ENCODE peak calls at places on chromosomes 5 and 9, in nine cellular contexts. One of them, this sample, is unnamed.

GRCh38 chr5:97729938-97730337 is 546.9 kb upstream of the RIOK2 start:
- DNase-seq in stomach: no peak
- DNase-seq in sigmoid colon: no peak
- DNase-seq in SK-N-SH: no peak
- DNase-seq in A549: no peak
- DNase-seq in tibial nerve: no peak
- DNase-seq in ovary: no peak
- DNase-seq in K562: no peak
- DNase-seq in transverse colon: no peak
- DNase-seq in this sample: no peak

GRCh38 chr9:124259273-124260078 is 1.7 kb downstream of the NEK6 start:
- DNase-seq in A549: peak
- DNase-seq in ovary: peak
- DNase-seq in transverse colon: peak
- DNase-seq in stomach: peak
- DNase-seq in tibial nerve: peak
- DNase-seq in SK-N-SH: no peak
- DNase-seq in K562: no peak
- DNase-seq in sigmoid colon: peak
- DNase-seq in this sample: peak

GRCh38 chr9:107737987-107738743 is 248.6 kb upstream of the KLF4 start:
- DNase-seq in sigmoid colon: peak
- DNase-seq in ovary: peak
- DNase-seq in tibial nerve: peak
- DNase-seq in K562: no peak
- DNase-seq in stomach: no peak
- DNase-seq in SK-N-SH: no peak
- DNase-seq in A549: no peak
- DNase-seq in transverse colon: no peak
- DNase-seq in this sample: no peak

GRCh38 chr9:2285411-2285810 is 270.3 kb downstream of the SMARCA2 start:
- DNase-seq in A549: no peak
- DNase-seq in K562: no peak
- DNase-seq in tibial nerve: no peak
- DNase-seq in stomach: no peak
- DNase-seq in transverse colon: no peak
- DNase-seq in sigmoid colon: no peak
- DNase-seq in ovary: no peak
- DNase-seq in SK-N-SH: no peak
- DNase-seq in this sample: no peak

GRCh38 chr5:114702111-114702510 is 340.2 kb downstream of the KCNN2 start:
- DNase-seq in tibial nerve: no peak
- DNase-seq in stomach: no peak
- DNase-seq in K562: no peak
- DNase-seq in SK-N-SH: no peak
- DNase-seq in transverse colon: no peak
- DNase-seq in A549: no peak
- DNase-seq in sigmoid colon: no peak
- DNase-seq in ovary: no peak
- DNase-seq in this sample: no peak

GRCh38 chr9:77013932-77014596 is 5.4 kb upstream of the FOXB2 start:
- DNase-seq in K562: no peak
- DNase-seq in transverse colon: no peak
- DNase-seq in tibial nerve: no peak
- DNase-seq in SK-N-SH: peak
- DNase-seq in stomach: no peak
- DNase-seq in ovary: no peak
- DNase-seq in A549: no peak
- DNase-seq in sigmoid colon: no peak
- DNase-seq in this sample: peak

GRCh38 chr9:131875828-131876485 is 136.1 kb upstream of the RAPGEF1 start:
- DNase-seq in SK-N-SH: no peak
- DNase-seq in K562: no peak
- DNase-seq in A549: no peak
- DNase-seq in sigmoid colon: no peak
- DNase-seq in tibial nerve: no peak
- DNase-seq in ovary: no peak
- DNase-seq in transverse colon: no peak
- DNase-seq in stomach: no peak
- DNase-seq in this sample: no peak

GRCh38 chr9:117414906-117415583 is at the start of gene ASTN2:
- DNase-seq in A549: no peak
- DNase-seq in tibial nerve: no peak
- DNase-seq in K562: no peak
- DNase-seq in SK-N-SH: peak
- DNase-seq in ovary: no peak
- DNase-seq in stomach: no peak
- DNase-seq in transverse colon: no peak
- DNase-seq in sigmoid colon: no peak
- DNase-seq in this sample: no peak

GRCh38 chr5:56176155-56176798 is 56.9 kb downstream of the ANKRD55 start:
- DNase-seq in A549: no peak
- DNase-seq in K562: no peak
- DNase-seq in ovary: no peak
- DNase-seq in transverse colon: no peak
- DNase-seq in stomach: no peak
- DNase-seq in tibial nerve: no peak
- DNase-seq in sigmoid colon: peak
- DNase-seq in SK-N-SH: no peak
- DNase-seq in this sample: no peak

GRCh38 chr9:121680236-121680635 is 28.8 kb downstream of the DAB2IP start:
- DNase-seq in stomach: no peak
- DNase-seq in transverse colon: no peak
- DNase-seq in tibial nerve: no peak
- DNase-seq in sigmoid colon: no peak
- DNase-seq in K562: no peak
- DNase-seq in A549: no peak
- DNase-seq in SK-N-SH: no peak
- DNase-seq in ovary: no peak
- DNase-seq in this sample: no peak

GRCh38 chr9:97900738-97901565 is 21.3 kb downstream of the TRMO start:
- DNase-seq in tibial nerve: no peak
- DNase-seq in SK-N-SH: peak
- DNase-seq in stomach: no peak
- DNase-seq in ovary: no peak
- DNase-seq in sigmoid colon: no peak
- DNase-seq in transverse colon: no peak
- DNase-seq in A549: peak
- DNase-seq in K562: peak
- DNase-seq in this sample: peak

GRCh38 chr5:141369994-141370848 is at the start of gene PCDHGB3:
- DNase-seq in ovary: no peak
- DNase-seq in sigmoid colon: no peak
- DNase-seq in transverse colon: peak
- DNase-seq in SK-N-SH: no peak
- DNase-seq in A549: peak
- DNase-seq in stomach: no peak
- DNase-seq in tibial nerve: no peak
- DNase-seq in K562: peak
- DNase-seq in this sample: no peak

GRCh38 chr9:109830587-109830986 is 50.6 kb downstream of the PALM2AKAP2 start:
- DNase-seq in stomach: no peak
- DNase-seq in ovary: no peak
- DNase-seq in tibial nerve: no peak
- DNase-seq in sigmoid colon: no peak
- DNase-seq in SK-N-SH: no peak
- DNase-seq in K562: no peak
- DNase-seq in transverse colon: no peak
- DNase-seq in A549: no peak
- DNase-seq in this sample: no peak

GRCh38 chr5:94467560-94468504 is 150.6 kb downstream of the KIAA0825 start:
- DNase-seq in ovary: no peak
- DNase-seq in transverse colon: no peak
- DNase-seq in sigmoid colon: no peak
- DNase-seq in tibial nerve: no peak
- DNase-seq in stomach: no peak
- DNase-seq in A549: no peak
- DNase-seq in SK-N-SH: no peak
- DNase-seq in K562: no peak
- DNase-seq in this sample: no peak

GRCh38 chr9:26685857-26686256 is 206.7 kb downstream of the CAAP1 start:
- DNase-seq in ovary: no peak
- DNase-seq in A549: peak
- DNase-seq in SK-N-SH: no peak
- DNase-seq in stomach: no peak
- DNase-seq in tibial nerve: no peak
- DNase-seq in sigmoid colon: no peak
- DNase-seq in K562: no peak
- DNase-seq in transverse colon: no peak
- DNase-seq in this sample: no peak

GRCh38 chr5:178582291-178582690 is 7.9 kb downstream of the COL23A1 start:
- DNase-seq in transverse colon: no peak
- DNase-seq in tibial nerve: no peak
- DNase-seq in stomach: no peak
- DNase-seq in sigmoid colon: no peak
- DNase-seq in SK-N-SH: no peak
- DNase-seq in ovary: no peak
- DNase-seq in K562: no peak
- DNase-seq in A549: no peak
- DNase-seq in this sample: peak
- TF ChIP-seq EP300 in transverse colon: no peak
- TF ChIP-seq EP300 in tibial nerve: no peak
- TF ChIP-seq EP300 in stomach: no peak
- TF ChIP-seq EP300 in sigmoid colon: no peak
- TF ChIP-seq EP300 in SK-N-SH: no peak
- TF ChIP-seq EP300 in ovary: no peak
- TF ChIP-seq EP300 in K562: no peak
- TF ChIP-seq EP300 in A549: no peak
- TF ChIP-seq EP300 in this sample: no peak

DNA sequence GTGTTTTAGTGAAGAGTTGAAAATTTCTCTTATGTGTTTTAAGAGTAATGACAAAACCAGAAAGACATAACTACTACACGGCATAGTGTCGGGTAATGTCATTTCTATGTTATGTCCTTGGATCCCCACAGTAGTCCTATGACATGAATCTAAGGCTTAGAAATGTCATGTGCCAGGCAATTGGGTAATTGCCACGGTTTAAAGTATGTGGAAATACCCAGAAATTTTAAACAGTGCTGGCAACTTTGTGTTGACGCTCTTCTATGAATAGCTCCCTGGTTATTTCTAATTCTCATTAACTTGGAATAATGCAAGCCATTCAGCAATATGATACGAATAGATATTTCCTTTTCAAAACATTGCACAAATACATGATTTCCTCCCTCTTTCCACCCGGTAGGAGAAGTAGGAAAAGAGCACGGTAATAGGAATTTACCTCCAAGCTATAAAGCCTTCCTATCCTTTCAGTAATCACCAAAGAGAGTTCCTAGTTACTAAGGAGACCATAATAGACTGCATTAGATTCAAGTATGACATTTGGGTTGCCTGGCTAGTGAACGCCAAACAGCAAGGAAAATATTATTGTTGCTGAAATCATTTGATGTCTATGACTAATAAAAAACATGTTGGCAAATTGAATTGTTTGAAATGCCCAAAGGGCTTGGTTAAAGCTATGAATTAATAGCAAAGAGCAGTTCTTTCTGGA is 168.4 kb downstream of the CCDC192 start:
- DNase-seq in sigmoid colon: no peak
- DNase-seq in transverse colon: no peak
- DNase-seq in tibial nerve: no peak
- DNase-seq in ovary: no peak
- DNase-seq in SK-N-SH: no peak
- DNase-seq in K562: no peak
- DNase-seq in stomach: no peak
- DNase-seq in A549: no peak
- DNase-seq in this sample: no peak
- H3K27ac ChIP-seq in sigmoid colon: no peak
- H3K27ac ChIP-seq in transverse colon: no peak
- H3K27ac ChIP-seq in tibial nerve: no peak
- H3K27ac ChIP-seq in ovary: no peak
- H3K27ac ChIP-seq in SK-N-SH: no peak
- H3K27ac ChIP-seq in K562: no peak
- H3K27ac ChIP-seq in stomach: no peak
- H3K27ac ChIP-seq in A549: no peak
- H3K27ac ChIP-seq in this sample: peak

DNA sequence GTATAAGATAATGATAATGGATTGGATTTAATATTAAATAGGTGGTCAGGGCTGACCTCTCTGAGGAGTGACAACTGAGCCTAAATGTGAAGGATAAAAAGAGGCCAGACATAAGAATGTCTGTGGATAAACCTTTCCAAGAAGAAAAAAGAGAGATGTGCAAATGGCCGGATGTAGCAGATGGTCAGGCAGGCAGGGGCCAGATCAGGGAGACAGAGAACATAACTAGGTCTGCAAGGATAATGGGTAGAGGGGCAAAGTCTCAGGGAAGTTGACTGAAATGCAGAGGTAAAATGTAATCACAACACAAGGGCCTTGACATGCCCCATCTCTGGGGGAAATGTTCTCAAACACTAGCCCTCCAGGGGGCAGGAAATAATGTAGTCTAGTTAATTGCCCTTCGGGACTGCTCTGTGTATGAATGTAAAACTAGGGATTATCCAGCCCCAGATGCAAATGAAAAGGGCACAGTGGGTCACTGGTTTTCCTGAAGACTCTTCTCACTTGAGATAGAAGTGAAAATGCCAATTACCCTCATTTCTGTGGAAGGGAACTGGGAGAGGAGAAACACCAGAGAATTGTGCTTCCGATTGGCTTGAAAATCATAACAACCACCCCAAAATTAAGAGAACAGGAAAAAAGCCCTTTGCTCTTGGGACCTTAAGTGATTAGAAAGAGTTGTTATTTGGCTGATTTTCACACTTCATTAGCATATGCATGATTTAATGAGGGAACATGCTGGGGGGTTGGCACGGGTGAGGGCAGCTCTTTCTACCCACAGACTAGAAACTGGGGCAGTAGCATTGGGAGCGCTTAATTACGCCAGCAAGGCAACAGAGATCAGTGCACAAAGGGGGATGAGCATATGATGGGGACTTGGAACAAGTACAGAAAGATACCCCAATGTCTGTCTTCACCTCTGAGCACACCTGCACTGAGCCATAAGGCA is 88.6 kb downstream of the PPP2R2B start:
- DNase-seq in K562: no peak
- DNase-seq in SK-N-SH: no peak
- DNase-seq in sigmoid colon: no peak
- DNase-seq in transverse colon: no peak
- DNase-seq in ovary: no peak
- DNase-seq in A549: no peak
- DNase-seq in tibial nerve: no peak
- DNase-seq in stomach: no peak
- DNase-seq in this sample: no peak
- TF ChIP-seq EP300 in K562: no peak
- TF ChIP-seq EP300 in SK-N-SH: no peak
- TF ChIP-seq EP300 in sigmoid colon: no peak
- TF ChIP-seq EP300 in transverse colon: no peak
- TF ChIP-seq EP300 in ovary: no peak
- TF ChIP-seq EP300 in A549: no peak
- TF ChIP-seq EP300 in tibial nerve: no peak
- TF ChIP-seq EP300 in stomach: no peak
- TF ChIP-seq EP300 in this sample: no peak

DNA sequence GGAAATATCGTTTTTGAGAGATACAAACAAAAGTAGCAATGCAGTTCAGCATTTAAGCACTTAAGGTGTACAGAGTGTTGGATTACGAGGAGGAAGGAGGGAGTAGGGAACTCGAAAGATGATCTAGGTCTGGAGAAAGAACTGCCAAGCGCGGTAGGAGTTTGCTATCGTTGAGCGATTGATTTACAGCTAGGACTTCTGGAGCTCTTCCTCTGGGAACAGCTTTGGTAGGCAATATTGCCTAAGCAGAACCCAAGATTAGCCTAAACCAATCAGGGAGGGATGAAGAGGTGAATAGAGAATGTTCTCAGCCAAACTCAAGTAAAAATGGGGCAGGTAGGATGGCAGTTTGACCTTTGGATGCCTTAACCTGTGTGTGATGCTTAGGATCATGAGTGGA is 975 bp downstream of the CLTA start:
- DNase-seq in A549: no peak
- DNase-seq in K562: no peak
- DNase-seq in sigmoid colon: no peak
- DNase-seq in stomach: no peak
- DNase-seq in ovary: no peak
- DNase-seq in transverse colon: no peak
- DNase-seq in SK-N-SH: no peak
- DNase-seq in tibial nerve: no peak
- DNase-seq in this sample: no peak
- H3K27ac ChIP-seq in A549: peak
- H3K27ac ChIP-seq in K562: peak
- H3K27ac ChIP-seq in sigmoid colon: peak
- H3K27ac ChIP-seq in stomach: peak
- H3K27ac ChIP-seq in ovary: no peak
- H3K27ac ChIP-seq in transverse colon: peak
- H3K27ac ChIP-seq in SK-N-SH: peak
- H3K27ac ChIP-seq in tibial nerve: peak
- H3K27ac ChIP-seq in this sample: peak